ENCODE peak calls at places on chromosomes 16 and 17, in four cellular contexts. M, H, K and W are unnamed samples.

GRCh38 chr17:68061512-68062313 is 26.2 kb downstream of the KPNA2 start:
- DNase-seq in K (no peak), M (no peak), H (no peak), W (no peak)

GRCh38 chr17:75832164-75832651 is 12.0 kb downstream of the UNC13D start:
- DNase-seq in K (no peak), H (no peak), M (no peak), W (no peak)

GRCh38 chr16:2157480-2158261 is 2.1 kb downstream of the TRAF7 start:
- DNase-seq in M (no peak), K (no peak), H (no peak), W (no peak)

GRCh38 chr17:606501-607243 is 108.0 kb downstream of the VPS53 start:
- DNase-seq in K (no peak), H (no peak), M (no peak), W (no peak)

GRCh38 chr16:89565506-89566372 is 5.3 kb downstream of the RPL13 start:
- DNase-seq in K (peak; percentile 60), M (peak; percentile 69), H (peak; percentile 84), W (peak; percentile 64)

GRCh38 chr17:73760186-73760758 is 116.0 kb upstream of the SDK2 start:
- DNase-seq in K (peak; percentile 14), M (no peak), H (no peak), W (no peak)

GRCh38 chr17:21535686-21536085 is 156.6 kb upstream of the KCNJ18 start:
- DNase-seq in H (no peak), K (no peak), M (no peak), W (no peak)

GRCh38 chr16:11201498-11202259 is 54.3 kb downstream of the SOCS1 start:
- DNase-seq in K (peak; percentile 80), M (peak; percentile 86), H (peak; percentile 51), W (peak; percentile 46)

GRCh38 chr17:27471321-27472269 is 15.3 kb downstream of the KSR1 start:
- DNase-seq in M (peak; percentile 41), H (no peak), K (no peak), W (no peak)
- TF ChIP-seq YY1 in M (no peak), H (no peak), K (no peak), W (no peak)

DNA sequence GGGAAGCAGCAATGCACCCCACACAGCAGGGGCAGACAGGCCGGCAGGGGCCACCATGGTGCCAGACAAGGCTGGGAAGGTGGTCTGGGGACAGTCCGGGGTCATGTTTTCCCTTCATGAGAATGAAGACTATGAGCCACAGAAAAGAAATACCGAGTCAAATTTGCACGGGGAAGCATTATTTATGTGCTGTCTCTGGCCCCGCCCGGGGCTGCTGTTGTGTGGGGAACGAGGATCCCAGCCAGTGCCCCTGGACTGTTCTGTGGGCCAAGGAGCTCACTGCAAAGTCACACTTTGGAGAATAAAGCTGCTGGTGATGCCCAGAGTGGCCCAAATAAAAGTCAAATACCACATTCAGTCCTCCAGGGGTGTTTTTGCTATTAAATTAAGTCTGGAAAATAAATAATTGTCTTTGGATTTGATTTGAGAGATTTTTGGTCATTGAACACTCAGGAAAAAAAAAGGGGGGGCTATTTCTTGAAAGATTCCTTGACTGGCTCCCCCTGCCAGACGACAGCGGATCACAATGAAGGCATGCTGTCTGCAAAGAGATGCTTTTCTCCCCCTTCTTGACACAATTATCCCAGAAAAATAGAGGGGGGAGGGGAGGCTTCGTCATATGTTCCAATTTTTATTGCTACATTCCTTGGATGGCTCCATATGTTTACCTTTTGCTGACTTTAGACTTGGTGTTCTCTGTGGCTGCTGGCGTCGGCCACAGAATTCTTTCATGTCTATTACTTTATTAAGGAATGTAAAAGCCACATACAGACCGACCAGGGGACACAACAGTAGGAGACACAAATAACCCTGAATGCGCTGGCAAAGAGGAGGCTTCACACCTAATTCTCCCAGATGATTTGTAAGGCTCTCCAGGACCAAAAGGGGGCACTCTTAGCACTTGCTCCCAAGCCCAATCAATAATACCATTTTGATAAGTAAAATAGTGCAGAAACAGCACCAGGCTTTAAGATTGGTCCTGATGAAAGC is 27.1 kb upstream of the ANKFN1 start:
- DNase-seq in K (peak; percentile 11), M (peak; percentile 52), H (peak; percentile 18), W (peak; percentile 30)
- TF ChIP-seq YY1 in K (no peak), M (no peak), H (no peak), W (no peak)

DNA sequence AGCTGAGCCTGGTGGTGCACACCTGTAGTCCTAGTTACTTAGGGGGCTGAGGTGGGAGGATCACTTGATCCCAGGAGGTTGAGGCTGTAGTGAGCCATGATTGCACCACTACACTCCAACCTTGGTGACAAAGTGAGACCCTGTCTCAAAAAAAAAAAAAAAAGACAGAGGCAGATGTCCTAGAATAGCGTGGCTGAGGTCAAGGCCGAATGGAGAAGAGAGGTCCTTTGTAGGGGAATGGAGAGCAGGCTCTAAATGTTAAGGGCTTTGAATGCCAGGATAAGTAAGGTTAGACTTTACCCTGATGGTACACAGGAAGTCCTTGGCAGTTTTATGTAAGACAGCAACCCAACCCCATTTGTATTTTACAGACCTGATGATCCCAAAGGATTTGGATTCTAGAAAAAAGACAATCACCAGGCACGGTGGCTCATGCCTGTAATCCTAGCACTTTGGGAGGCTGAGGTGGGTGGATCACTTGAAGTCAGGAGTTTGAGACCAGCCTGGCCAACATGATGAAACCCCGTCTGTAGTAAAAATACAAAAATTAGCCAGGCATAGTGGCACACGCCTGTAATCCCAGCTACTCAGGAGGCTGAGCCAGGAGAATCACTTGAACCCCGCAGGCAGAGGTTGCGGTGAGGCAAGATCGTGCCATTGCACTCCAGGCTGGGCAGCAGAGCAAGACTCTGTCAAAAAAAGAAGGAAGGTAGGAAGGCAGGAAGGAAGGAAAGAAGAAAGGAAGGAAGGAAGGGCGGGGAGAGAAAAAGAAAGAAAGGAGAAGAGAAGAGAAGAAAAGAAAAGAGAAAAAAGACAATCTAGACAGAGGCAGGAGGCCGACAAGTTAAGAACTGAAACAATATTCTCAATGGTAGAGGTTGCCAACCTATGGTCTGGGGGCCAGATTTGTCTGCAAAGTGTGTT is 2.1 kb upstream of the SBK1 start:
- DNase-seq in M (no peak), H (no peak), K (no peak), W (no peak)
- TF ChIP-seq YY1 in M (no peak), H (no peak), K (no peak), W (no peak)

DNA sequence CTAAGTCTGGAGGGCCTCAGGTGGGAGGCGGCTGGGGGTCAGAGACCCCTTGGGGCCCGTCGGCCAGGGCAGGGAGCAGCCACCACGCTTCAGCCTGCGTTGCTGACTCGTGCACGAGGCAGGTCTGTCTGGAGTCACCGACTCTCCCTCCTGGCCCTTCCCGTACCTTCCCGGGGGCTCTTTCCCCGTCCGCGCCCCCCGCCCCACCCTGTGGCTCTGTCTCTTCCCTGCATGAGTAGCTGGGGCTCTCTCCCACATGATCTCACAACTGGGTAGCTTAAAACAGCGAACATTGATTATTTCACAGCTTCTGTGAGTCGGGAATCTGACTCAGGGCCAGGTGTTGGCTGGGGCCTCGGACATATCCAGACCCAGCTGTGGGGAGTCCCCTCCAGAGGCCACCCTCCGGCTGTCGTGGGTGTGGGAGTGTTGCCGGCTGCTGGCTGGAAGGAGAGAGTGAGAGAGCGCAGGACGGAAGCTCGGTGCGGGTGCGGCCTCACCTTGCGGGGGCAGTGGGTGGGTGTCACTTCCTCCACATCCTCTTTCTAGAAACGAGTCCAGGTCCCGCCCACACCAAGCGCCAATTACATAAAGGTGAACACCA is 17.3 kb downstream of the BAHCC1 start:
- DNase-seq in H (no peak), K (peak; percentile 80), M (no peak), W (no peak)
- TF ChIP-seq YY1 in H (no peak), K (no peak), M (no peak), W (no peak)